ENCODE peak calls at places on chromosomes 12 and 14, in five cellular contexts. G is thyroid gland, M is AG09309, V is lower leg skin, O is RWPE1. S is an unnamed sample.

GRCh38 chr14:34593740-34594375 is 36.1 kb downstream of the SNX6 start:
- DNase-seq in O (no peak), V (no peak), M (peak), G (no peak), S (no peak)

GRCh38 chr12:41439134-41439533 is 251.0 kb downstream of the PDZRN4 start:
- DNase-seq in V (no peak), M (no peak), G (no peak), O (no peak), S (no peak)

GRCh38 chr14:74697543-74697942 is 15.3 kb downstream of the AREL1 start:
- DNase-seq in V (no peak), M (peak), G (no peak), O (no peak), S (no peak)

GRCh38 chr12:3041558-3042164 is 35.5 kb upstream of the TSPAN9 start:
- DNase-seq in G (peak), M (peak), O (peak), V (peak), S (peak)

GRCh38 chr12:133130808-133131128 is 341 bp downstream of the ZNF10 start:
- DNase-seq in G (peak), O (no peak), V (no peak), M (no peak), S (no peak)

GRCh38 chr14:77268989-77269595 is 1.9 kb downstream of the NGB start:
- DNase-seq in G (no peak), O (peak), V (no peak), M (no peak), S (peak)

GRCh38 chr12:93179792-93180191 is 197.9 kb upstream of the NUDT4 start:
- DNase-seq in V (no peak), O (no peak), M (no peak), G (no peak), S (no peak)

GRCh38 chr12:84656705-84657104 is 255.9 kb downstream of the SLC6A15 start:
- DNase-seq in V (no peak), M (no peak), O (no peak), G (no peak), S (no peak)

GRCh38 chr12:109996483-109996853 is 300 bp upstream of the GIT2 start:
- DNase-seq in O (no peak), M (no peak), V (no peak), G (no peak), S (no peak)

GRCh38 chr12:118060301-118061010 is 523 bp downstream of the WSB2 start:
- DNase-seq in M (no peak), O (peak), G (peak), V (peak), S (no peak)

GRCh38 chr14:32203928-32204357 is 874 bp upstream of the RNU6-8 start:
- DNase-seq in M (no peak), V (no peak), G (peak), O (no peak), S (no peak)

GRCh38 chr12:12467222-12467621 is 95.4 kb downstream of the DUSP16 start:
- DNase-seq in O (no peak), G (peak), V (no peak), M (no peak), S (no peak)

GRCh38 chr12:90978117-90978770 is 23.3 kb upstream of the CCER1 start:
- DNase-seq in M (peak), G (no peak), O (peak), V (no peak), S (peak)

GRCh38 chr12:127162902-127163301 is 1104.1 kb upstream of the TMEM132C start:
- DNase-seq in O (peak), G (no peak), V (no peak), M (no peak), S (peak)

GRCh38 chr14:24277606-24278321 is 6.4 kb upstream of the RABGGTA start:
- DNase-seq in G (no peak), M (no peak), O (no peak), V (no peak), S (no peak)

GRCh38 chr12:95216704-95217376 is 427 bp downstream of the FGD6 start:
- DNase-seq in V (no peak), O (peak), M (no peak), G (no peak), S (peak)

GRCh38 chr12:95102916-95103671 is 29.7 kb upstream of the NR2C1 start:
- DNase-seq in O (peak), V (no peak), G (no peak), M (peak), S (peak)

GRCh38 chr12:100573499-100574261 is at the start of gene GAS2L3:
- DNase-seq in O (peak), G (peak), M (no peak), V (peak), S (peak)

GRCh38 chr12:122747224-122748175 is 5.1 kb upstream of the DENR start:
- DNase-seq in G (no peak), V (no peak), O (no peak), M (no peak), S (no peak)

GRCh38 chr12:1318327-1319031 is 275.9 kb downstream of the FBXL14 start:
- DNase-seq in G (peak), O (no peak), M (peak), V (no peak), S (peak)

GRCh38 chr12:132343294-132343972 is 14.0 kb upstream of the GALNT9 start:
- DNase-seq in V (no peak), M (no peak), G (no peak), O (no peak), S (no peak)

GRCh38 chr14:104442611-104443390 is 136.8 kb upstream of the C14orf180 start:
- DNase-seq in V (peak), M (no peak), O (no peak), G (no peak), S (no peak)

GRCh38 chr14:90539996-90540395 is 143.2 kb downstream of the CALM1 start:
- DNase-seq in G (no peak), O (no peak), V (no peak), M (no peak), S (no peak)

GRCh38 chr12:81573228-81573627 is 185.9 kb downstream of the PPFIA2 start:
- DNase-seq in M (no peak), G (no peak), O (no peak), V (no peak), S (no peak)

GRCh38 chr12:51171884-51172514 is 936 bp downstream of the TFCP2 start:
- DNase-seq in M (no peak), G (peak), O (peak), V (no peak), S (peak)

GRCh38 chr12:92444763-92445162 is 258.0 kb upstream of the PLEKHG7 start:
- DNase-seq in M (no peak), O (no peak), G (no peak), V (peak), S (no peak)

GRCh38 chr14:89417469-89418225 is 614 bp upstream of the FOXN3 start:
- DNase-seq in V (peak), M (no peak), O (no peak), G (peak), S (peak)

GRCh38 chr12:94267907-94268575 is 119.7 kb downstream of the PLXNC1 start:
- DNase-seq in O (no peak), G (no peak), V (no peak), M (no peak), S (no peak)

GRCh38 chr12:124551268-124552144 is 15.9 kb downstream of the NCOR2 start:
- DNase-seq in V (peak), G (peak), O (peak), M (no peak), S (no peak)

DNA sequence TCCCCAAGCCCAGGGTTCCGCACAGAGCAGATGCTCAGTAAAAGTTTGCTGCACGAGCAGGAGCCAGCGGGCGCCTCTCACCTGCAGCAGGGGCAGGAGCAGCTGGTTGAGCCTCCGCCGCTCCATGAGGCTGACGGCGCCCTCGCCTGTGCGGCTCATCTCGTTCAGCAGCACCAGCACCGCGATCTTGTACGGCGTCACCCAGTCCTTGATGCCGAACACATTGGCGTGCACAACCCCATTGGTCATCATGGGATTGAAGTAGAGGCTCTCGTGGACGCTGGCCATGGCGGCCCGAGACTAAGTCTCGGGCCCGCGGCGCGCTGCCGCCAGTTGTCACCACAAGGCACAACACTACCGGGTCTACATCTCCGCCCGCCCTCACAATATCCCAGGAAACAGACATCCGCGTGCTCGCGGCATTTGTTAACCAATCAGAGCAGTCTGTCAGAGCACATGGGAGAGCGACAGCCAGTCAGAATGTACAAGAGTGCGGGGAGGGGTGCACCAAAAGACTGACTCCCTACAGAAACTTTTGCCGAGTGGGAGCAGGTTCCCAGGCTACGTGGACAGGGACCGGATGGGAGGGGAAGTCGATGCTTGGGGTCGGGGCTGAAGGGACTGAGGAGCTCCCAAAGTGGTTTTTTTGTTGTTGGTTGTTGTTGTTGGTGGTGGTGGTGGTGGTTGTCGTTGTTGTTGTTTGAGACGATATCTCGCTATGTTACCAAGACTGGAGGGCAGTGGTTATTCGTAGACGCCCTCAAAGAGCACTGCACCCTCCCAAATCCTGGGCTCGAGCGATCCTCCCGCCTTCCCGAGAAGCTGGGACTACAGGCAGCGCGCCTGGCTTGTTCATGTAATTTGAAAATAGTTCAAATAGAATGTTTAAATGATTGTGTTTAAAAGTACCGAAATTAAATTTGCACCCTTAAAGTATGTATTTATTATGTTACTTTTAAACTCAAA is at the start of gene ANAPC5:
- DNase-seq in V (peak), O (peak), G (peak), M (peak), S (peak)
- TF ChIP-seq CTCF in V (no peak), O (no peak), G (peak), M (no peak), S (no peak)

DNA sequence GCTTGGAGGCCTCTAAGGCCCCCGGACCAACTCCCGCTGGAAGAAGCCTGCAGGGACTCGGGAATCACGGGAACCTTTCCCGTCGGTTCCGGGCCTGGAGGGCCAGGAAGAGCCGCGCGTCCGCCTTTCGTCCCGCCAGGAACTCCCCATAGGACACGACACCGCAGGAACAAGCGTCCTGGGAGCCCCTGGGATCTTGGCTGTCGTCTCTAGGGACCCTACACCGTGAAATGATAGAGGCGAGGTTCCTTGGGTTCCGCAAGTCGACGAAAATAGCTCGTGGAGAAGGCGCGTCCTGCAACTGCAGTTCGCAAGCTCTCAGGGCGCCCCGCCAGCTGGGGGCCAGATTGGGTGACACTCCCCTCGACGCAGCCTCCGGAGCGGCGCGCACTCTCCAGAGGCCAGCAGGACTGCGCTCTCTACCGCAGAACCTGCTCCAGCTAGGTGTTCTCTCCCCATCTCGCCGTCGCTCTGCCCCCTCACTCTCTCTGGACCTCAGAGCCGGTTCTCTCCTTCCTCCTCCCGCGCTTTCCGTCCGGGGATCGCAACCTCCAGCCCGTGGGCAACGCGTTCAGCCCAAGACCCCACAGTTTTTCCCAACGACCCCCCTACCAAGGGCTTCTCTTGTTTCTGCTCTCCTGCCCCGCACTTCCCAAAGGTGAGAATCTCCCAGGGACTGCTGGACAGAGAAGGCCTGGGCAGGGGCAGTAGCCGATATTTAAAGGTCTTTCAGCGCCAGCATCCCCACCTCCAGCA is 776 bp downstream of the BMP4 start:
- DNase-seq in G (peak), V (peak), M (no peak), O (no peak), S (no peak)
- TF ChIP-seq CTCF in G (no peak), V (no peak), M (no peak), O (no peak), S (no peak)

GRCh38 chr12:49720214-49720613 is 13.0 kb upstream of the FMNL3 start:
- DNase-seq in M (no peak), V (no peak), G (no peak), O (no peak), S (no peak)
- TF ChIP-seq CTCF in M (peak), V (no peak), G (no peak), O (no peak), S (no peak)

DNA sequence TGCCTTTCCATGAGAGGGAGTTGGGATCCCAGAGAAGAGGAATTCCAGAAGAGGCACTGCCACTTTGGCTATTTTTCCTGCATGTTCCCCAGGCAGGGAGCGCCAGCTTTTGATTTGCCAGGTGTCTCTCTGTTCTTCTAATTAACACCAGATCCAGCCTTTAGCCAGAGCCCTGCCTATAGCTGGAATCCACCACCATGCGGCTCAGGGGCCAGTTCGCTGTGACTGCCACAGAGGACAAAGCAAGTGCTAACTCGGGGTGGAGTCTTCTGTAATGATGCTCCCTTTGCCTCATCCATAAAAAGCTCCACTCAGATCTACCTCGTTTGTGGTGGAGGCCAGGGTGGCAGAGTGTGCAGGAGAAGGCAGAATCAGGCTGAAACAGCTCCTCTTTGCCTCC is 17.9 kb upstream of the CTDSP2 start:
- DNase-seq in M (no peak), G (no peak), O (no peak), V (no peak), S (no peak)
- TF ChIP-seq CTCF in M (no peak), G (no peak), O (no peak), V (no peak), S (no peak)

DNA sequence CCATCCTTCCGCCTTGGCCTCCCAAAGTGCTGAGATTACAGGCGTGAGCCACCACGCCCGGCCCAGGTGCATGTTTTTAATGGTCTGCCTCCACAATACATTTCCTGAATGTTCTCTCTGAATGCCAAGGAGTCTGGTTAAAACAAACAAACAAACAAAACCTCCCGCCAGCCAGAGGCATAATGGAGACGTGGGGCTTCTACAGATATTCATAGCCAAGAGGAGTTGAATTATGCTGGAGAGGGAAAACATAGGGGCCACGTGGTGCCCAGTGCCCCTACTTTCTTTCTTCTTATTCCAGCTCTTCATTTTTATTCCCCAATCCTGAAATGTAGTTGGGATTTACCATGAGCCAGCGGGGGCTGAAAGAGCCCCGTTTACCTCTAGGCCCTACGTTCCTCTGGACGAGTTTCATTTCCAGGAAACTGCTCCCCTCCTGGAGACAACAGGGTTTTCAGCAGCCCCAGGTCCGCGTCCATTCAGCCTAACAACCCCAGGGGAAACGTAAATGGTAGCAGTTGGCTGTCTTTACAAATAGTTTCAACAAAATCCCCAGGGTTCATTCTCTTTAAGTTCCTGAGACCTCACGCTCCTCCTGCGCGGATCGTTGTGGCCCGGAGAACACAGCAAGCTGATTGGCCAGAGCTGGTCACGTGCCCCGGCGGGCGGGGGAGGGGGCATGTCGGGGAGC is 108.5 kb upstream of the ESRRB start:
- DNase-seq in V (peak), M (no peak), G (peak), O (peak), S (no peak)
- TF ChIP-seq CTCF in V (no peak), M (peak), G (no peak), O (no peak), S (no peak)

GRCh38 chr12:96906498-96906848 is 584 bp upstream of the NEDD1 start:
- DNase-seq in G (peak), V (no peak), O (no peak), M (no peak), S (no peak)

GRCh38 chr12:96901175-96901574 is 5.9 kb upstream of the NEDD1 start:
- DNase-seq in V (no peak), G (no peak), M (no peak), O (no peak), S (no peak)

GRCh38 chr12:96906849-96907664 is at the start of gene NEDD1:
- DNase-seq in M (no peak), V (peak), G (peak), O (peak), S (peak)

GRCh38 chr12:96907681-96908163 is 665 bp downstream of the NEDD1 start:
- DNase-seq in O (peak), M (no peak), G (peak), V (no peak), S (peak)

GRCh38 chr12:96902076-96902475 is 5.0 kb upstream of the NEDD1 start:
- DNase-seq in O (no peak), G (no peak), V (no peak), M (no peak), S (no peak)
- TF ChIP-seq CTCF in O (no peak), G (no peak), V (no peak), M (no peak), S (peak)

GRCh38 chr12:26091837-26092236 is 33.0 kb downstream of the BHLHE41 start:
- DNase-seq in G (no peak), M (no peak), V (no peak), O (no peak), S (no peak)
- TF ChIP-seq CTCF in G (no peak), M (peak), V (no peak), O (no peak), S (no peak)

GRCh38 chr12:113461666-113462065 is 10.0 kb downstream of the LHX5 start:
- DNase-seq in M (no peak), O (peak), V (no peak), G (no peak), S (peak)
- TF ChIP-seq CTCF in M (peak), O (no peak), V (no peak), G (no peak), S (peak)

GRCh38 chr12:47905313-47905730 is 528 bp upstream of the VDR start:
- DNase-seq in M (no peak), O (peak), V (no peak), G (peak), S (no peak)
- TF ChIP-seq CTCF in M (peak), O (peak), V (no peak), G (peak), S (peak)

S was measured in MCF 10A.